ENCODE peak calls at places on chromosomes 5 and 9, in four cellular contexts. One of them, this sample, is unnamed.

GRCh38 chr9:94806307-94806893 is 79.9 kb downstream of the AOPEP start:
- DNase-seq in NCI-H510A treated with DMSO at 0.1 percent for 48 hours: no peak
- DNase-seq in T1000: no peak
- DNase-seq in ACHN: peak
- DNase-seq in this sample: no peak

GRCh38 chr5:115575167-115576070 is 26.9 kb downstream of the TICAM2 start:
- DNase-seq in NCI-H510A treated with DMSO at 0.1 percent for 48 hours: no peak
- DNase-seq in ACHN: no peak
- DNase-seq in T1000: no peak
- DNase-seq in this sample: no peak

GRCh38 chr9:35834260-35835215 is 5.5 kb downstream of the TMEM8B start:
- DNase-seq in ACHN: no peak
- DNase-seq in T1000: no peak
- DNase-seq in NCI-H510A treated with DMSO at 0.1 percent for 48 hours: no peak
- DNase-seq in this sample: no peak

GRCh38 chr9:133946840-133947486 is 45.2 kb downstream of the VAV2 start:
- DNase-seq in T1000: no peak
- DNase-seq in ACHN: no peak
- DNase-seq in NCI-H510A treated with DMSO at 0.1 percent for 48 hours: no peak
- DNase-seq in this sample: no peak

GRCh38 chr5:167696558-167697314 is 594.7 kb upstream of the WWC1 start:
- DNase-seq in NCI-H510A treated with DMSO at 0.1 percent for 48 hours: no peak
- DNase-seq in T1000: no peak
- DNase-seq in ACHN: no peak
- DNase-seq in this sample: no peak

GRCh38 chr9:111965566-111966019 is 69.0 kb downstream of the UGCG start:
- DNase-seq in ACHN: peak
- DNase-seq in T1000: peak
- DNase-seq in NCI-H510A treated with DMSO at 0.1 percent for 48 hours: no peak
- DNase-seq in this sample: no peak

GRCh38 chr9:2216591-2216990 is 201.4 kb downstream of the SMARCA2 start:
- DNase-seq in NCI-H510A treated with DMSO at 0.1 percent for 48 hours: no peak
- DNase-seq in T1000: no peak
- DNase-seq in ACHN: peak
- DNase-seq in this sample: no peak

GRCh38 chr9:109317979-109318671 is 2.7 kb downstream of the EPB41L4B start:
- DNase-seq in ACHN: no peak
- DNase-seq in T1000: no peak
- DNase-seq in NCI-H510A treated with DMSO at 0.1 percent for 48 hours: peak
- DNase-seq in this sample: no peak